ENCODE peak calls at places on chromosome 22, in ten cellular contexts. One of them, this sample, is unnamed. For H3K9me3, the result is how much of the 10 kb centered on the place peaks cover.

GRCh38 chr22:18970180-18970947 is 34.3 kb upstream of the PRODH start:
- DNase-seq in upper lobe of left lung: no peak
- DNase-seq in left ventricle myocardium inferior: no peak
- DNase-seq in tibial artery: no peak
- DNase-seq in IMR-90: no peak
- DNase-seq in heart left ventricle: no peak
- DNase-seq in suprapubic skin: no peak
- DNase-seq in A549: peak
- DNase-seq in fibroblast of lung: peak
- DNase-seq in Peyer's patch: no peak
- DNase-seq in this sample: peak

GRCh38 chr22:41229215-41229614 is 11.5 kb downstream of the CHADL start:
- DNase-seq in suprapubic skin: no peak
- DNase-seq in upper lobe of left lung: no peak
- DNase-seq in tibial artery: no peak
- DNase-seq in left ventricle myocardium inferior: no peak
- DNase-seq in A549: no peak
- DNase-seq in heart left ventricle: no peak
- DNase-seq in fibroblast of lung: no peak
- DNase-seq in Peyer's patch: no peak
- DNase-seq in IMR-90: no peak
- DNase-seq in this sample: no peak

GRCh38 chr22:29040385-29041275 is 21.0 kb downstream of the C22orf31 start:
- DNase-seq in fibroblast of lung: peak
- DNase-seq in suprapubic skin: no peak
- DNase-seq in left ventricle myocardium inferior: no peak
- DNase-seq in Peyer's patch: peak
- DNase-seq in tibial artery: no peak
- DNase-seq in heart left ventricle: peak
- DNase-seq in IMR-90: peak
- DNase-seq in A549: peak
- DNase-seq in upper lobe of left lung: peak
- DNase-seq in this sample: peak

GRCh38 chr22:32904044-32904443 is 102.5 kb downstream of the TIMP3 start:
- DNase-seq in upper lobe of left lung: no peak
- DNase-seq in fibroblast of lung: peak
- DNase-seq in suprapubic skin: no peak
- DNase-seq in IMR-90: peak
- DNase-seq in Peyer's patch: no peak
- DNase-seq in tibial artery: no peak
- DNase-seq in heart left ventricle: peak
- DNase-seq in A549: peak
- DNase-seq in left ventricle myocardium inferior: no peak
- DNase-seq in this sample: peak

GRCh38 chr22:46056169-46057041 is 79.4 kb upstream of the WNT7B start:
- DNase-seq in suprapubic skin: peak
- DNase-seq in left ventricle myocardium inferior: peak
- DNase-seq in fibroblast of lung: peak
- DNase-seq in tibial artery: peak
- DNase-seq in A549: no peak
- DNase-seq in Peyer's patch: peak
- DNase-seq in heart left ventricle: peak
- DNase-seq in upper lobe of left lung: peak
- DNase-seq in IMR-90: no peak
- DNase-seq in this sample: peak

GRCh38 chr22:30208631-30209603 is 37.6 kb downstream of the LIF start:
- DNase-seq in A549: peak
- DNase-seq in IMR-90: peak
- DNase-seq in suprapubic skin: peak
- DNase-seq in Peyer's patch: peak
- DNase-seq in tibial artery: peak
- DNase-seq in left ventricle myocardium inferior: peak
- DNase-seq in fibroblast of lung: peak
- DNase-seq in upper lobe of left lung: peak
- DNase-seq in heart left ventricle: peak
- DNase-seq in this sample: peak

GRCh38 chr22:46233231-46233630 is 16.9 kb downstream of the CDPF1 start:
- DNase-seq in left ventricle myocardium inferior: peak
- DNase-seq in suprapubic skin: no peak
- DNase-seq in Peyer's patch: no peak
- DNase-seq in A549: no peak
- DNase-seq in IMR-90: peak
- DNase-seq in upper lobe of left lung: peak
- DNase-seq in heart left ventricle: peak
- DNase-seq in fibroblast of lung: peak
- DNase-seq in tibial artery: peak
- DNase-seq in this sample: peak

GRCh38 chr22:23270212-23270733 is 90.0 kb downstream of the BCR start:
- DNase-seq in Peyer's patch: no peak
- DNase-seq in heart left ventricle: no peak
- DNase-seq in A549: no peak
- DNase-seq in suprapubic skin: no peak
- DNase-seq in tibial artery: no peak
- DNase-seq in upper lobe of left lung: no peak
- DNase-seq in fibroblast of lung: no peak
- DNase-seq in IMR-90: peak
- DNase-seq in left ventricle myocardium inferior: no peak
- DNase-seq in this sample: no peak

GRCh38 chr22:25051983-25052710 is 99.6 kb downstream of the KIAA1671 start:
- DNase-seq in fibroblast of lung: no peak
- DNase-seq in tibial artery: no peak
- DNase-seq in left ventricle myocardium inferior: peak
- DNase-seq in A549: no peak
- DNase-seq in suprapubic skin: no peak
- DNase-seq in upper lobe of left lung: no peak
- DNase-seq in Peyer's patch: peak
- DNase-seq in heart left ventricle: peak
- DNase-seq in IMR-90: no peak
- DNase-seq in this sample: peak

GRCh38 chr22:25048659-25049657 is 96.4 kb downstream of the KIAA1671 start:
- DNase-seq in left ventricle myocardium inferior: peak
- DNase-seq in tibial artery: no peak
- DNase-seq in suprapubic skin: no peak
- DNase-seq in upper lobe of left lung: peak
- DNase-seq in IMR-90: peak
- DNase-seq in fibroblast of lung: peak
- DNase-seq in A549: peak
- DNase-seq in Peyer's patch: peak
- DNase-seq in heart left ventricle: peak
- DNase-seq in this sample: peak

GRCh38 chr22:25050566-25050965 is 98.0 kb downstream of the KIAA1671 start:
- DNase-seq in suprapubic skin: no peak
- DNase-seq in left ventricle myocardium inferior: no peak
- DNase-seq in heart left ventricle: no peak
- DNase-seq in upper lobe of left lung: no peak
- DNase-seq in A549: no peak
- DNase-seq in IMR-90: no peak
- DNase-seq in tibial artery: no peak
- DNase-seq in Peyer's patch: no peak
- DNase-seq in fibroblast of lung: no peak
- DNase-seq in this sample: no peak

GRCh38 chr22:25049770-25050169 is 97.3 kb downstream of the KIAA1671 start:
- DNase-seq in fibroblast of lung: no peak
- DNase-seq in upper lobe of left lung: no peak
- DNase-seq in left ventricle myocardium inferior: no peak
- DNase-seq in A549: no peak
- DNase-seq in Peyer's patch: no peak
- DNase-seq in IMR-90: no peak
- DNase-seq in heart left ventricle: no peak
- DNase-seq in suprapubic skin: no peak
- DNase-seq in tibial artery: no peak
- DNase-seq in this sample: no peak

DNA sequence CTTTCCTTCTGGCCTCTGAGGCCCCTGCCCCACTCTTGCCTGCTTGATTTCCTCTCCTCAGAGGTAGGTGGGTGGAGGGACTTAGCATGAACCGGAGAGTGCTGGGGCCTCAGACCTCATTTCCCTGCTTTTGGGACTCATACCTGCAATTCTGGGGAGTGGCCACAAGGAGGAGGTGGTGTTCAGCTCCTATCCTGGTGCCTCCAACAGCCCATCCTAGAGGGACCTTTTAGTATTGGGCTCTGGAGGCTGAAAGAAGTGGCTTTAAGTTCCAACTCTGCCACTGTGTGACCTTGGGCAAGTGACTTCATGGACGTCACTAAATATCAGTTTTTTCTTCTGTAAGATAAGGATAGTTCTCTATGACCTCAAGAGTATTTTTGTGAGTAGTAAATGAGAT is 98.6 kb downstream of the KIAA1671 start:
- DNase-seq in tibial artery: no peak
- DNase-seq in suprapubic skin: no peak
- DNase-seq in A549: peak
- DNase-seq in fibroblast of lung: no peak
- DNase-seq in heart left ventricle: no peak
- DNase-seq in Peyer's patch: no peak
- DNase-seq in upper lobe of left lung: no peak
- DNase-seq in IMR-90: no peak
- DNase-seq in left ventricle myocardium inferior: no peak
- DNase-seq in this sample: no peak
- TF ChIP-seq CTCF in tibial artery: no peak
- TF ChIP-seq CTCF in suprapubic skin: peak
- TF ChIP-seq CTCF in A549: no peak
- TF ChIP-seq CTCF in fibroblast of lung: peak
- TF ChIP-seq CTCF in heart left ventricle: no peak
- TF ChIP-seq CTCF in Peyer's patch: no peak
- TF ChIP-seq CTCF in upper lobe of left lung: no peak
- TF ChIP-seq CTCF in IMR-90: peak
- TF ChIP-seq CTCF in left ventricle myocardium inferior: no peak
- TF ChIP-seq CTCF in this sample: peak

DNA sequence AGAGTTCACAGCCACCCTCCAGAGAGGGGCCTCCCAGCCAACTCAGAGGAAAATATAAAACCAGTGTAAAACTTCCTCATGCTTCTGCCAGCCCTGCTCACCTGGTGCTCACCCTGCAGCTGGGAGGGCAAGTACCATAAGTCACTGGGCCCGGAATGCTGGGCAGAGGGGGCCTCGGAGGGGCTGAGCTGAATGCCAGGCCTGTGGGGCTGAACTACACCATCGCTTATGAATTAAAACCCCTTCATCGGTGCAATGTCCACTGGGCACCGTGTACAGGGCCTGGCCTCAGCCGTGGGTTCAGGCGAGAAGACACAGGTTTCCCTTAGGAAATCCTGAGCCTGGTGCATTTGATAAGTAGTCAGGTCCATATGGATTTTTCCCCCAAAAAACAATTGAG is 828.6 kb downstream of the TBC1D22A start:
- DNase-seq in left ventricle myocardium inferior: no peak
- DNase-seq in tibial artery: peak
- DNase-seq in A549: no peak
- DNase-seq in IMR-90: no peak
- DNase-seq in fibroblast of lung: no peak
- DNase-seq in heart left ventricle: peak
- DNase-seq in upper lobe of left lung: no peak
- DNase-seq in Peyer's patch: peak
- DNase-seq in suprapubic skin: peak
- DNase-seq in this sample: no peak
- H3K9me3 ChIP-seq in left ventricle myocardium inferior: under half
- H3K9me3 ChIP-seq in tibial artery: under half
- H3K9me3 ChIP-seq in A549: under half
- H3K9me3 ChIP-seq in IMR-90: half or more
- H3K9me3 ChIP-seq in fibroblast of lung: under half
- H3K9me3 ChIP-seq in heart left ventricle: under half
- H3K9me3 ChIP-seq in upper lobe of left lung: under half
- H3K9me3 ChIP-seq in Peyer's patch: under half
- H3K9me3 ChIP-seq in suprapubic skin: under half
- H3K9me3 ChIP-seq in this sample: under half

GRCh38 chr22:17214416-17215043 is 4.7 kb downstream of the ADA2 start:
- DNase-seq in left ventricle myocardium inferior: no peak
- DNase-seq in Peyer's patch: no peak
- DNase-seq in upper lobe of left lung: no peak
- DNase-seq in tibial artery: no peak
- DNase-seq in heart left ventricle: no peak
- DNase-seq in IMR-90: no peak
- DNase-seq in fibroblast of lung: no peak
- DNase-seq in A549: no peak
- DNase-seq in suprapubic skin: no peak
- DNase-seq in this sample: no peak

GRCh38 chr22:17213976-17214375 is 5.3 kb downstream of the ADA2 start:
- DNase-seq in A549: peak
- DNase-seq in left ventricle myocardium inferior: peak
- DNase-seq in suprapubic skin: no peak
- DNase-seq in upper lobe of left lung: peak
- DNase-seq in tibial artery: no peak
- DNase-seq in IMR-90: peak
- DNase-seq in fibroblast of lung: peak
- DNase-seq in heart left ventricle: peak
- DNase-seq in Peyer's patch: peak
- DNase-seq in this sample: peak

GRCh38 chr22:17218341-17218740 is 894 bp downstream of the ADA2 start:
- DNase-seq in left ventricle myocardium inferior: no peak
- DNase-seq in Peyer's patch: no peak
- DNase-seq in upper lobe of left lung: no peak
- DNase-seq in tibial artery: no peak
- DNase-seq in suprapubic skin: no peak
- DNase-seq in heart left ventricle: no peak
- DNase-seq in IMR-90: no peak
- DNase-seq in A549: no peak
- DNase-seq in fibroblast of lung: no peak
- DNase-seq in this sample: no peak

GRCh38 chr22:17222503-17222902 is 3.3 kb upstream of the ADA2 start:
- DNase-seq in IMR-90: no peak
- DNase-seq in left ventricle myocardium inferior: no peak
- DNase-seq in A549: no peak
- DNase-seq in upper lobe of left lung: no peak
- DNase-seq in suprapubic skin: no peak
- DNase-seq in tibial artery: no peak
- DNase-seq in Peyer's patch: no peak
- DNase-seq in heart left ventricle: no peak
- DNase-seq in fibroblast of lung: no peak
- DNase-seq in this sample: no peak

DNA sequence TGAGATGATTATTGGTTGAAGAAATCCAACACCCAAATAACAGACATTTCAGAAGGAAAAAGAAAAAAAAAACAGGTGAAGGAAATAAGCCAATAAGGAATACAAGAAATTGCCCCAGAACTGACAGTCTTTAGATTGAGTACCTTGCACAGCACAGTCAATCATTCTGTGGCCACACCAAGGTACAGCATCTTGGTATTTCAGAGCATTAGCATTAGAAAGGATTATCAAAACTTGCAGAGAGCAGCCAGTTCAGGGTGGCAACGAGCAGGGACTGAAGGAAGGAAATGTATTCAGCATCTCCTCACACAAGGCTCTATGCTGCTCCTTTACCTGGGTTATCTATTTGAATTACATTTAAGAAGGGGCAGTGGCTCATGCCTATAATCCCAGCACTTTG is 2.1 kb downstream of the ADA2 start:
- DNase-seq in left ventricle myocardium inferior: no peak
- DNase-seq in Peyer's patch: no peak
- DNase-seq in heart left ventricle: no peak
- DNase-seq in fibroblast of lung: no peak
- DNase-seq in A549: no peak
- DNase-seq in IMR-90: no peak
- DNase-seq in upper lobe of left lung: no peak
- DNase-seq in tibial artery: no peak
- DNase-seq in suprapubic skin: no peak
- DNase-seq in this sample: no peak
- TF ChIP-seq CTCF in left ventricle myocardium inferior: no peak
- TF ChIP-seq CTCF in Peyer's patch: no peak
- TF ChIP-seq CTCF in heart left ventricle: no peak
- TF ChIP-seq CTCF in fibroblast of lung: no peak
- TF ChIP-seq CTCF in A549: no peak
- TF ChIP-seq CTCF in IMR-90: no peak
- TF ChIP-seq CTCF in upper lobe of left lung: no peak
- TF ChIP-seq CTCF in tibial artery: no peak
- TF ChIP-seq CTCF in suprapubic skin: no peak
- TF ChIP-seq CTCF in this sample: no peak

GRCh38 chr22:47621253-47621652 is 858.8 kb downstream of the TBC1D22A start:
- DNase-seq in heart left ventricle: no peak
- DNase-seq in upper lobe of left lung: no peak
- DNase-seq in A549: no peak
- DNase-seq in left ventricle myocardium inferior: no peak
- DNase-seq in Peyer's patch: no peak
- DNase-seq in fibroblast of lung: no peak
- DNase-seq in tibial artery: no peak
- DNase-seq in suprapubic skin: no peak
- DNase-seq in IMR-90: no peak
- DNase-seq in this sample: no peak

GRCh38 chr22:47618180-47618579 is 855.7 kb downstream of the TBC1D22A start:
- DNase-seq in heart left ventricle: no peak
- DNase-seq in upper lobe of left lung: no peak
- DNase-seq in Peyer's patch: peak
- DNase-seq in left ventricle myocardium inferior: no peak
- DNase-seq in A549: no peak
- DNase-seq in tibial artery: peak
- DNase-seq in fibroblast of lung: no peak
- DNase-seq in suprapubic skin: peak
- DNase-seq in IMR-90: no peak
- DNase-seq in this sample: no peak

GRCh38 chr22:47618611-47619010 is 856.2 kb downstream of the TBC1D22A start:
- DNase-seq in left ventricle myocardium inferior: no peak
- DNase-seq in fibroblast of lung: no peak
- DNase-seq in upper lobe of left lung: no peak
- DNase-seq in suprapubic skin: peak
- DNase-seq in A549: no peak
- DNase-seq in IMR-90: no peak
- DNase-seq in Peyer's patch: peak
- DNase-seq in heart left ventricle: no peak
- DNase-seq in tibial artery: peak
- DNase-seq in this sample: no peak

GRCh38 chr22:47620391-47620790 is 857.9 kb downstream of the TBC1D22A start:
- DNase-seq in upper lobe of left lung: no peak
- DNase-seq in IMR-90: no peak
- DNase-seq in fibroblast of lung: no peak
- DNase-seq in suprapubic skin: peak
- DNase-seq in A549: no peak
- DNase-seq in Peyer's patch: peak
- DNase-seq in left ventricle myocardium inferior: no peak
- DNase-seq in tibial artery: no peak
- DNase-seq in heart left ventricle: no peak
- DNase-seq in this sample: no peak

GRCh38 chr22:47619631-47620030 is 857.2 kb downstream of the TBC1D22A start:
- DNase-seq in Peyer's patch: peak
- DNase-seq in IMR-90: no peak
- DNase-seq in left ventricle myocardium inferior: no peak
- DNase-seq in tibial artery: peak
- DNase-seq in suprapubic skin: peak
- DNase-seq in upper lobe of left lung: no peak
- DNase-seq in heart left ventricle: no peak
- DNase-seq in A549: no peak
- DNase-seq in fibroblast of lung: no peak
- DNase-seq in this sample: no peak
- H3K9me3 ChIP-seq in Peyer's patch: under half
- H3K9me3 ChIP-seq in IMR-90: half or more
- H3K9me3 ChIP-seq in left ventricle myocardium inferior: under half
- H3K9me3 ChIP-seq in tibial artery: under half
- H3K9me3 ChIP-seq in suprapubic skin: under half
- H3K9me3 ChIP-seq in upper lobe of left lung: under half
- H3K9me3 ChIP-seq in heart left ventricle: under half
- H3K9me3 ChIP-seq in A549: under half
- H3K9me3 ChIP-seq in fibroblast of lung: under half
- H3K9me3 ChIP-seq in this sample: under half

This sample was measured in body of pancreas.